ENCODE peak calls at places on chromosomes 3 and 15, in four cellular contexts. One of them, this sample, is unnamed. For H3K27me3, the result is how much of the 10 kb centered on the place peaks cover.

GRCh38 chr3:150412599-150413069 is 4.5 kb downstream of the TSC22D2 start:
- DNase-seq in breast epithelium: no peak
- DNase-seq in cardiac muscle cell: peak
- DNase-seq in fibroblast of lung: peak
- DNase-seq in this sample: no peak

GRCh38 chr3:96428097-96428496 is 386.3 kb upstream of the EPHA6 start:
- DNase-seq in breast epithelium: no peak
- DNase-seq in cardiac muscle cell: no peak
- DNase-seq in fibroblast of lung: no peak
- DNase-seq in this sample: no peak

GRCh38 chr3:183393625-183394024 is 34.8 kb downstream of the MCF2L2 start:
- DNase-seq in breast epithelium: no peak
- DNase-seq in cardiac muscle cell: no peak
- DNase-seq in fibroblast of lung: no peak
- DNase-seq in this sample: no peak

GRCh38 chr3:185988080-185988815 is 50.4 kb upstream of the TRA2B start:
- DNase-seq in breast epithelium: no peak
- DNase-seq in cardiac muscle cell: no peak
- DNase-seq in fibroblast of lung: no peak
- DNase-seq in this sample: no peak

GRCh38 chr3:50150863-50151686 is 4.0 kb upstream of the SEMA3F start:
- DNase-seq in breast epithelium: peak
- DNase-seq in cardiac muscle cell: peak
- DNase-seq in fibroblast of lung: no peak
- DNase-seq in this sample: no peak

GRCh38 chr15:48966595-48967301 is 3.0 kb upstream of the SHC4 start:
- DNase-seq in breast epithelium: no peak
- DNase-seq in cardiac muscle cell: no peak
- DNase-seq in fibroblast of lung: peak
- DNase-seq in this sample: no peak

GRCh38 chr15:80559320-80559693 is 135.8 kb upstream of the ABHD17C start:
- DNase-seq in breast epithelium: no peak
- DNase-seq in cardiac muscle cell: peak
- DNase-seq in fibroblast of lung: peak
- DNase-seq in this sample: no peak

GRCh38 chr15:41819455-41820050 is 8.3 kb upstream of the JMJD7 start:
- DNase-seq in breast epithelium: no peak
- DNase-seq in cardiac muscle cell: no peak
- DNase-seq in fibroblast of lung: no peak
- DNase-seq in this sample: no peak

GRCh38 chr3:42067324-42067723 is 23.8 kb upstream of the TRAK1 start:
- DNase-seq in breast epithelium: no peak
- DNase-seq in cardiac muscle cell: no peak
- DNase-seq in fibroblast of lung: peak
- DNase-seq in this sample: no peak

GRCh38 chr15:89206908-89207331 is 14.5 kb downstream of the RLBP1 start:
- DNase-seq in breast epithelium: peak
- DNase-seq in cardiac muscle cell: peak
- DNase-seq in fibroblast of lung: peak
- DNase-seq in this sample: peak

GRCh38 chr15:93314245-93314644 is 225.2 kb upstream of the RGMA start:
- DNase-seq in breast epithelium: no peak
- DNase-seq in cardiac muscle cell: no peak
- DNase-seq in fibroblast of lung: no peak
- DNase-seq in this sample: no peak

GRCh38 chr15:93312891-93313486 is 224.0 kb upstream of the RGMA start:
- DNase-seq in breast epithelium: no peak
- DNase-seq in cardiac muscle cell: no peak
- DNase-seq in fibroblast of lung: no peak
- DNase-seq in this sample: no peak

GRCh38 chr15:93307513-93307912 is 218.5 kb upstream of the RGMA start:
- DNase-seq in breast epithelium: no peak
- DNase-seq in cardiac muscle cell: no peak
- DNase-seq in fibroblast of lung: no peak
- DNase-seq in this sample: no peak

GRCh38 chr15:93308026-93308670 is 219.1 kb upstream of the RGMA start:
- DNase-seq in breast epithelium: no peak
- DNase-seq in cardiac muscle cell: no peak
- DNase-seq in fibroblast of lung: no peak
- DNase-seq in this sample: no peak

DNA sequence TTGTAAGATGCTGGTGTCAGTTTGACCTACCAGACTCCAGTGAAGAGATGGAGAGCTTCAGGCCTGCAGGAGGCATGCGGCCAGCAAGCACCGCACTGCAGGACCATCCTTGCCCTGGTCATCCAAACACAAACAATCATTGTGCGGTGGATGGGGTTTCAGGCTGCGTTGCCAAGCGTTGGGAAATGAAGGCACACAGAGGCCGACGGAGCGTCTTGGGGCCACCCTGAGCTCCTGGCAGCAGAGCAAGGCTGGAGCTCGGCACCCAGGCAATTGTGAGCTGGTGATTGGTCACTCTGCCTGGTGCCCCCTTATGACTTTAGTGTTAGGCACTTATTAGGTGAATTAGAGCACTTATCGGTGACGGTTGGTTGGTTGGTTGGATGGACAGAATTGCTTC is 222.6 kb upstream of the RGMA start:
- DNase-seq in breast epithelium: no peak
- DNase-seq in cardiac muscle cell: no peak
- DNase-seq in fibroblast of lung: no peak
- DNase-seq in this sample: no peak
- H3K27ac ChIP-seq in breast epithelium: no peak
- H3K27ac ChIP-seq in cardiac muscle cell: no peak
- H3K27ac ChIP-seq in fibroblast of lung: no peak
- H3K27ac ChIP-seq in this sample: no peak

GRCh38 chr3:58347984-58348383 is 15.3 kb downstream of the PXK start:
- DNase-seq in breast epithelium: no peak
- DNase-seq in cardiac muscle cell: no peak
- DNase-seq in fibroblast of lung: no peak
- DNase-seq in this sample: no peak

GRCh38 chr3:58350627-58351013 is 17.9 kb downstream of the PXK start:
- DNase-seq in breast epithelium: no peak
- DNase-seq in cardiac muscle cell: no peak
- DNase-seq in fibroblast of lung: peak
- DNase-seq in this sample: no peak

GRCh38 chr3:58351920-58352319 is 19.2 kb downstream of the PXK start:
- DNase-seq in breast epithelium: no peak
- DNase-seq in cardiac muscle cell: no peak
- DNase-seq in fibroblast of lung: no peak
- DNase-seq in this sample: no peak

GRCh38 chr3:58352624-58353023 is 19.9 kb downstream of the PXK start:
- DNase-seq in breast epithelium: no peak
- DNase-seq in cardiac muscle cell: no peak
- DNase-seq in fibroblast of lung: no peak
- DNase-seq in this sample: no peak

GRCh38 chr3:58349792-58350626 is 17.3 kb downstream of the PXK start:
- DNase-seq in breast epithelium: no peak
- DNase-seq in cardiac muscle cell: no peak
- DNase-seq in fibroblast of lung: no peak
- DNase-seq in this sample: no peak
- TF ChIP-seq CTCF in breast epithelium: no peak
- TF ChIP-seq CTCF in cardiac muscle cell: no peak
- TF ChIP-seq CTCF in fibroblast of lung: no peak
- TF ChIP-seq CTCF in this sample: no peak

DNA sequence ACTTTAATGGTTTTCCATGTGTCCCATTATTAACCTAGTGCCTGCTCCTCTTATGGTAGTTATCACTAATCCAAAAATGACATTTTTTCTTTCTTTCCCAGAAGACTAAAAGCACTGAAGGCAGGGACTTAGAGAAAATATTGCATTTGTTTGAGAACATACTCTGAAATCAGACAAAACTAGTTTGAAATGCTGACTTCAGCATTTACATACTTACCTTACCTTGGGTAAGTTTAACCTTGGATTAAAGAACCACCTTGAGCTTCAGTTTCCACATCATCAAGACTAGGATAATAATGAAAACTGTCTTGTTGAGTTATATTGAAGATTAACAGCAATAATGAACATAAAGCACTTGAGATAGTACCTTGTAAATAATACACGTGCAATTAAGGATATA is 413.0 kb downstream of the SOX2 start:
- DNase-seq in breast epithelium: no peak
- DNase-seq in cardiac muscle cell: no peak
- DNase-seq in fibroblast of lung: no peak
- DNase-seq in this sample: no peak
- H3K27me3 ChIP-seq in breast epithelium: under half
- H3K27me3 ChIP-seq in cardiac muscle cell: under half
- H3K27me3 ChIP-seq in fibroblast of lung: under half
- H3K27me3 ChIP-seq in this sample: under half

GRCh38 chr3:99984139-99984538 is 130.2 kb downstream of the FILIP1L start:
- DNase-seq in breast epithelium: no peak
- DNase-seq in cardiac muscle cell: no peak
- DNase-seq in fibroblast of lung: peak
- DNase-seq in this sample: no peak
- H3K27ac ChIP-seq in breast epithelium: no peak
- H3K27ac ChIP-seq in cardiac muscle cell: no peak
- H3K27ac ChIP-seq in fibroblast of lung: no peak
- H3K27ac ChIP-seq in this sample: no peak